ENCODE peak calls at places on chromosomes 16 and 17, in nine cellular contexts. J is GM13977; C is NCI-H510A; H is EH; F is naive thymus-derived CD8-positive, alpha-beta T cell; B is A549; R is sciatic nerve; T is retinal pigment epithelial cell; W is caudate nucleus. Y is an unnamed sample.
A peak's percentile ranks its signal among the peaks of the same experiment; 100 is the strongest.

GRCh38 chr17:42579794-42580551 is 2.4 kb upstream of the PSMC3IP start:
- DNase-seq in B (no peak), T (no peak), C (no peak), J (no peak), W (no peak), H (no peak), R (no peak), F (no peak), Y (peak; percentile 47)

GRCh38 chr17:58277107-58277506 is 3.6 kb downstream of the MPO start:
- DNase-seq in C (no peak), J (peak; percentile 69), W (no peak), R (no peak), F (no peak), H (peak; percentile 4), B (no peak), T (no peak), Y (no peak)

GRCh38 chr17:76568771-76569170 is 16.9 kb downstream of the ST6GALNAC2 start:
- DNase-seq in J (peak; percentile 13), H (no peak), C (no peak), W (no peak), R (no peak), F (no peak), B (no peak), T (no peak), Y (no peak)

GRCh38 chr17:50918071-50918932 is 52.1 kb upstream of the TOB1 start:
- DNase-seq in H (no peak), J (no peak), W (no peak), T (no peak), B (no peak), R (no peak), C (no peak), F (no peak), Y (no peak)

GRCh38 chr17:75105269-75106080 is 4.3 kb upstream of the ARMC7 start:
- DNase-seq in R (no peak), T (no peak), B (peak; percentile 90), H (peak; percentile 44), C (peak; percentile 55), F (no peak), W (no peak), J (peak; percentile 71), Y (peak; percentile 91)

GRCh38 chr17:83119987-83120864 is 40.8 kb downstream of the METRNL start:
- DNase-seq in R (no peak), H (no peak), C (no peak), F (no peak), B (no peak), T (no peak), W (no peak), J (peak; percentile 92), Y (no peak)

GRCh38 chr16:50297301-50298074 is 31.1 kb downstream of the ADCY7 start:
- DNase-seq in H (no peak), T (no peak), B (no peak), F (no peak), W (no peak), C (peak; percentile 41), J (no peak), R (peak; percentile 55), Y (peak; percentile 97)

GRCh38 chr17:82301916-82302497 is 15.4 kb downstream of the CD7 start:
- DNase-seq in F (peak; percentile 68), C (no peak), H (no peak), J (peak; percentile 85), R (no peak), B (no peak), T (no peak), W (no peak), Y (no peak)

GRCh38 chr16:23280483-23280967 is 21.6 kb upstream of the SCNN1B start:
- DNase-seq in B (no peak), T (no peak), C (no peak), W (no peak), H (peak; percentile 22), R (no peak), J (no peak), F (no peak), Y (no peak)

GRCh38 chr16:30063893-30064745 is 1.4 kb upstream of the ALDOA start:
- DNase-seq in W (peak; percentile 68), J (peak; percentile 82), C (peak; percentile 87), T (no peak), B (peak; percentile 73), H (peak; percentile 48), F (peak; percentile 67), R (peak; percentile 87), Y (peak; percentile 83)

GRCh38 chr16:88337021-88337420 is 45.7 kb upstream of the ZNF469 start:
- DNase-seq in H (peak; percentile 42), C (no peak), B (no peak), W (no peak), R (no peak), J (no peak), F (no peak), T (no peak), Y (no peak)

GRCh38 chr17:45300060-45300751 is 16.6 kb downstream of the MAP3K14 start:
- DNase-seq in J (no peak), B (no peak), H (no peak), R (no peak), F (no peak), T (no peak), W (no peak), C (no peak), Y (peak; percentile 62)

GRCh38 chr17:50558955-50559614 is 1.4 kb upstream of the CACNA1G start:
- DNase-seq in R (no peak), B (no peak), F (no peak), C (no peak), T (no peak), W (peak; percentile 41), H (no peak), J (no peak), Y (peak; percentile 89)

GRCh38 chr16:56576585-56577299 is 11.9 kb downstream of the MT4 start:
- DNase-seq in F (peak; percentile 90), J (peak; percentile 84), C (no peak), B (peak; percentile 41), T (peak; percentile 5), W (no peak), H (peak; percentile 74), R (peak; percentile 83), Y (peak; percentile 77)

GRCh38 chr17:28385037-28385797 is 13.7 kb downstream of the SARM1 start:
- DNase-seq in C (no peak), B (no peak), R (no peak), W (no peak), T (no peak), J (no peak), H (no peak), F (no peak), Y (no peak)

GRCh38 chr17:57722704-57723043 is 22.4 kb downstream of the CCDC182 start:
- DNase-seq in R (no peak), F (no peak), W (no peak), T (no peak), B (no peak), H (no peak), C (no peak), J (no peak), Y (no peak)

GRCh38 chr17:69913241-69914015 is 161.6 kb upstream of the KCNJ16 start:
- DNase-seq in W (no peak), J (no peak), F (no peak), H (no peak), C (no peak), B (no peak), R (no peak), T (no peak), Y (no peak)

GRCh38 chr17:68777856-68778694 is 176.9 kb upstream of the FAM20A start:
- DNase-seq in B (no peak), R (peak; percentile 64), H (no peak), C (peak; percentile 80), J (no peak), W (no peak), F (no peak), T (no peak), Y (no peak)

GRCh38 chr17:35788504-35788998 is 6.9 kb downstream of the MMP28 start:
- DNase-seq in F (no peak), R (no peak), W (no peak), T (no peak), B (peak; percentile 91), H (peak; percentile 93), J (no peak), C (no peak), Y (no peak)

GRCh38 chr17:50279181-50279526 is 4.9 kb downstream of the TMEM92 start:
- DNase-seq in J (no peak), R (no peak), C (no peak), H (peak; percentile 74), W (no peak), B (no peak), F (no peak), T (peak; percentile 14), Y (no peak)

GRCh38 chr17:4019400-4019799 is 55.2 kb upstream of the ATP2A3 start:
- DNase-seq in H (no peak), F (no peak), T (no peak), R (no peak), B (no peak), W (no peak), J (no peak), C (no peak), Y (no peak)

GRCh38 chr16:81003610-81004460 is 2.9 kb downstream of the CMC2 start:
- DNase-seq in J (no peak), F (no peak), R (no peak), B (no peak), C (no peak), W (no peak), T (no peak), H (peak; percentile 37), Y (no peak)

GRCh38 chr17:27559506-27559931 is 71.5 kb upstream of the LGALS9 start:
- DNase-seq in H (peak; percentile 67), J (no peak), R (peak; percentile 72), C (no peak), T (no peak), W (no peak), B (no peak), F (no peak), Y (no peak)

GRCh38 chr16:10182186-10182683 is at the start of gene GRIN2A:
- DNase-seq in W (no peak), F (no peak), H (no peak), R (no peak), B (no peak), C (no peak), T (no peak), J (peak; percentile 40), Y (peak; percentile 53)

GRCh38 chr17:34390649-34391048 is 27.6 kb upstream of the CCL1 start:
- DNase-seq in R (no peak), J (no peak), B (no peak), W (no peak), T (no peak), C (no peak), F (no peak), H (no peak), Y (no peak)

GRCh38 chr17:47716381-47716780 is 16.7 kb upstream of the TBX21 start:
- DNase-seq in C (no peak), F (no peak), B (no peak), R (no peak), J (no peak), H (no peak), W (no peak), T (no peak), Y (no peak)

GRCh38 chr16:83906690-83907089 is 7.8 kb downstream of the MLYCD start:
- DNase-seq in C (no peak), H (peak; percentile 22), B (no peak), J (no peak), R (no peak), T (no peak), F (no peak), W (no peak), Y (no peak)

GRCh38 chr17:81961554-81962498 is 839 bp upstream of the NOTUM start:
- DNase-seq in W (no peak), H (no peak), C (no peak), R (no peak), T (no peak), F (no peak), B (no peak), J (no peak), Y (no peak)

GRCh38 chr17:17921192-17922082 is 50.8 kb downstream of the TOM1L2 start:
- DNase-seq in W (peak; percentile 33), J (no peak), C (no peak), R (peak; percentile 64), B (peak; percentile 89), F (no peak), H (peak; percentile 98), T (peak; percentile 82), Y (peak; percentile 67)

GRCh38 chr16:88591577-88592021 is 21.4 kb downstream of the ZC3H18 start:
- DNase-seq in B (no peak), T (no peak), C (no peak), W (no peak), H (no peak), R (no peak), J (peak; percentile 87), F (no peak), Y (no peak)

GRCh38 chr17:46842835-46843234 is 8.5 kb upstream of the WNT9B start:
- DNase-seq in J (no peak), F (no peak), B (no peak), C (no peak), W (no peak), R (no peak), H (no peak), T (no peak), Y (no peak)

Y was measured in WERI-Rb-1.